ENCODE peak calls at places on chromosomes 11 and 22, in ten cellular contexts. Y, Z, T, G, H, R, K, P, M and V are unnamed samples.
A peak's percentile ranks its signal among the peaks of the same experiment; 100 is the strongest.

GRCh38 chr11:20274031-20274430 is 89.5 kb upstream of the HTATIP2 start:
- DNase-seq in Y (no peak), Z (no peak), T (no peak), G (no peak), H (no peak), R (no peak), K (no peak), P (no peak), M (no peak), V (no peak)

GRCh38 chr22:19367763-19368367 is 63.7 kb downstream of the HIRA start:
- DNase-seq in Y (no peak), Z (no peak), T (no peak), G (no peak), H (no peak), R (no peak), K (no peak), P (no peak), M (no peak), V (no peak)

GRCh38 chr11:69928124-69928523 is 108.9 kb upstream of the FGF3 start:
- DNase-seq in Y (no peak), Z (peak; percentile 50), T (no peak), G (no peak), H (no peak), R (no peak), K (no peak), P (no peak), M (no peak), V (no peak)

GRCh38 chr11:12859872-12860657 is 149.1 kb upstream of the RASSF10 start:
- DNase-seq in Y (no peak), Z (no peak), T (no peak), G (no peak), H (no peak), R (no peak), K (no peak), P (no peak), M (no peak), V (no peak)

GRCh38 chr11:117284053-117284452 is 7.1 kb upstream of the BACE1-AS start:
- DNase-seq in Y (no peak), Z (no peak), T (no peak), G (no peak), H (no peak), R (no peak), K (no peak), P (no peak), M (no peak), V (no peak)

GRCh38 chr11:76663912-76664440 is 6.6 kb downstream of the LRRC32 start:
- DNase-seq in Y (no peak), Z (peak; percentile 41), T (no peak), G (no peak), H (no peak), R (no peak), K (no peak), P (no peak), M (no peak), V (no peak)

GRCh38 chr11:70109903-70110302 is 31.8 kb downstream of the ANO1 start:
- DNase-seq in Y (no peak), Z (no peak), T (no peak), G (peak; percentile 8), H (no peak), R (no peak), K (no peak), P (no peak), M (no peak), V (no peak)

GRCh38 chr22:46992121-46992731 is 229.8 kb downstream of the TBC1D22A start:
- DNase-seq in Y (no peak), Z (no peak), T (no peak), G (no peak), H (no peak), R (no peak), K (no peak), P (no peak), M (no peak), V (no peak)

GRCh38 chr11:65662802-65663633 is at the start of gene RELA:
- DNase-seq in Y (peak; percentile 91), Z (peak; percentile 98), T (peak; percentile 89), G (peak; percentile 96), H (peak; percentile 96), R (peak; percentile 94), K (peak; percentile 63), P (peak; percentile 93), M (peak; percentile 40), V (peak; percentile 78)

GRCh38 chr11:65661599-65662246 is 993 bp downstream of the RELA start:
- DNase-seq in Y (no peak), Z (peak; percentile 84), T (no peak), G (peak; percentile 53), H (peak; percentile 27), R (no peak), K (no peak), P (no peak), M (no peak), V (no peak)

GRCh38 chr11:65660038-65660437 is 2.7 kb downstream of the RELA start:
- DNase-seq in Y (no peak), Z (peak; percentile 70), T (no peak), G (no peak), H (no peak), R (no peak), K (no peak), P (no peak), M (no peak), V (no peak)

GRCh38 chr11:65663634-65664200 is 1.0 kb upstream of the RELA start:
- DNase-seq in Y (no peak), Z (peak; percentile 89), T (peak; percentile 78), G (peak; percentile 70), H (peak; percentile 31), R (peak; percentile 81), K (no peak), P (peak; percentile 52), M (no peak), V (peak; percentile 57)

DNA sequence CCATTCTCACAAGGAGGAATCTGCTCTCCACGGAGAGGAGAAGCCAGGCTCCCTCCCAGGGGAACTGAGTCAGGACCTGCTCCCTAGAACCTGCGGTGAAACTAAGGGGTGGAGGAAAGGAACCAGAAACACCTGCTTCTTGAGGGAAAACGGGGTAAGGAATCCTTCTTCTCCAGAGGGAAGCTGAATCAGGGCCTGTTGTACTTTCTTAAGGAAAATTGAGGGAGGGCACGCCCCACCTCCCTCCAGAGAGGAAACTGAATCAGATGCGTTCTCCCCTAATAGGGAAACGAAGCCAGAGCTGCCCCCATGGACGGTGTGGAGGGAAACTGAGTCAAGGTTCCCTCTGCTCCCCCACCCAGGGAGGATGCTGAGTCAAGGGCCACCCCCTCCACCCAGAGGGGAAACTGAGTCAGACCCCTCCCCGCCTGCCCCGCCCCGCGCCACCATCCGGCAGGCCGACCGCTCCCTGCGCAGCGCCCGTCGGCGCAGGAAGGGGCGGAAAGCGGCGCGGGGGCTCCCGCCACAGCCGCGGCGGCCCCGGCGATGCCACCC is 392 bp downstream of the RELA start:
- DNase-seq in Y (no peak), Z (no peak), T (peak; percentile 56), G (no peak), H (no peak), R (peak; percentile 19), K (no peak), P (no peak), M (no peak), V (no peak)
- H3K4me3 ChIP-seq in Y (peak overlapping the region; percentile 100), Z (peak overlapping the region; percentile 87), T (peak overlapping the region; percentile 94), G (peak overlapping the region; percentile 98), H (peak overlapping the region; percentile 100), R (peak overlapping the region; percentile 81), K (peak overlapping the region; percentile 97), P (peak overlapping the region; percentile 92), M (peak overlapping the region; percentile 67), V (peak overlapping the region; percentile 65)

DNA sequence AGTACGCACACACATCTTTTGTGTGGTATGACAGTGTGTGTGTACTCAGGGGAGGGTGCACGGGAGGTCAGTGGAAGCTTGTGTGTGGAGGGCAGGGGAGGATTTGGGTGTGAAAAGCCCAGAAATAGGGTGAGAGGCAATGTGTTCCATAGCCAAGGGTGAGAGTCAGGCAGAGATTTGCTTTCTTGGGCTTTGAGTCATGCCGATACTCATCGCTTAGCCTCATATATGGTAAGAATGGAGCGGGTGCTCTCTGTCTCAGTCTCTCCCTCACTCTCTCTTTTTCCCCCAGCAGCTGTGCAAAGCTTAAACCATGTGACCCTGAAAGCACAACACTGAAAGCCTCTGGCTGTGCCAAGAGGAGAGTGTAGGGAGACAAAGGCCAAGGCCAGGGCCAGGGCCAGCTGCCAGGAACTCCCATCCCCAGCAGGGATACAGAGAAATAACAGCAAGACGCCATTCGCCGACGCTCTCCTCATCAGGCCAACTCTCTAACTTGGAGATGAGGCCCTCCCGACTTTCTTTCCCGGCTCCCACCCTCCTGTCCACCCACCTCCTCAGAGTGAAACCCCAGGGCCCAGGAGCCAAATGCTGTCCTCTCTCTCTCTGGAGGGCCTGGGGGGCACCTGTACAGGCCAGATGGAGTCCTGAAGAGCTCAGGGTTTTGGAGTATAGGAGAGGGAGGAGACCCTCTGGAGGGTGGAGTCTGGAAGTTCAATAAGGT is 20.3 kb upstream of the MICAL3 start:
- DNase-seq in Y (no peak), Z (peak; percentile 76), T (peak; percentile 78), G (peak; percentile 81), H (no peak), R (peak; percentile 26), K (no peak), P (peak; percentile 63), M (no peak), V (no peak)
- H3K4me3 ChIP-seq in Y (no peak overlapping the region), Z (no peak overlapping the region), T (no peak overlapping the region), G (no peak overlapping the region), H (no peak overlapping the region), R (no peak overlapping the region), K (no peak overlapping the region), P (no peak overlapping the region), M (no peak overlapping the region), V (no peak overlapping the region)

GRCh38 chr11:46551261-46551660 is 42.6 kb downstream of the AMBRA1 start:
- DNase-seq in Y (no peak), Z (no peak), T (no peak), G (no peak), H (no peak), R (no peak), K (no peak), P (no peak), M (no peak), V (no peak)

GRCh38 chr11:46557684-46558151 is 36.1 kb downstream of the AMBRA1 start:
- DNase-seq in Y (peak; percentile 67), Z (no peak), T (peak; percentile 63), G (no peak), H (no peak), R (peak; percentile 5), K (no peak), P (peak; percentile 68), M (no peak), V (no peak)

GRCh38 chr11:46555269-46556054 is 38.4 kb downstream of the AMBRA1 start:
- DNase-seq in Y (no peak), Z (no peak), T (peak; percentile 42), G (no peak), H (no peak), R (peak; percentile 60), K (no peak), P (no peak), M (no peak), V (peak; percentile 46)

GRCh38 chr11:46554205-46555162 is 39.3 kb downstream of the AMBRA1 start:
- DNase-seq in Y (peak; percentile 84), Z (no peak), T (peak; percentile 89), G (no peak), H (no peak), R (peak; percentile 89), K (no peak), P (peak; percentile 80), M (no peak), V (peak; percentile 57)

GRCh38 chr11:46553746-46554204 is 40.0 kb downstream of the AMBRA1 start:
- DNase-seq in Y (peak; percentile 79), Z (no peak), T (no peak), G (no peak), H (no peak), R (no peak), K (no peak), P (no peak), M (no peak), V (no peak)
- H3K4me3 ChIP-seq in Y (peak overlapping the region; percentile 2), Z (no peak overlapping the region), T (no peak overlapping the region), G (no peak overlapping the region), H (no peak overlapping the region), R (peak overlapping the region; percentile 2), K (no peak overlapping the region), P (no peak overlapping the region), M (no peak overlapping the region), V (no peak overlapping the region)

DNA sequence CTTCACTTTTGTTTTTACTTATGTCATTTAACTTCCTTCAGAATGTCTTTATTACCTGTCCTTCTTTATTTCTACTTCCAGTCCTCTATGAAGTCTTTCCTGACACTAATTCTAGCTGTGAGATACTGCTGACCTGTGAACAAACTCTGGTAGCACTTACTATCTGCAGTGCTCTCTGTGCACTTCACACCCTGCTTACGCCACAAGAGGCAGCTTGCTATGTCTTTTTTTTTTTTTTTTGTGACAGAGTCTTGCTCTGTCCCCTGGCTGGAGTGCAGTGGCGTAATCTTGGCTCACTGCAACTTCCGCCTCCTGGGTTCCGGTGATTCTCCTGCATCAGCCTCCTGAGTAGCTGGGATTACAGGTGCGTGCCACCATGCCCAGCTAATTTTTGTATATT is 10.7 kb downstream of the STIM1 start:
- DNase-seq in Y (no peak), Z (peak; percentile 81), T (no peak), G (no peak), H (peak; percentile 51), R (no peak), K (no peak), P (no peak), M (no peak), V (no peak)
- H3K4me3 ChIP-seq in Y (no peak overlapping the region), Z (no peak overlapping the region), T (no peak overlapping the region), G (no peak overlapping the region), H (peak overlapping the region; percentile 33), R (no peak overlapping the region), K (no peak overlapping the region), P (no peak overlapping the region), M (no peak overlapping the region), V (no peak overlapping the region)